ENCODE peak calls at places on chromosomes 12 and 14, in five cellular contexts. P is iPS DF 6.9; B is caudate nucleus; I is skeletal muscle cell; U is stimulated activated CD8-positive, alpha-beta memory T cell treated with anti-CD3 and anti-CD28 coated beads, Interleukin-15, amount 100 ng/mL, for 24 hours. A is an unnamed sample.

GRCh38 chr12:49304161-49304560 is 9.2 kb downstream of the PRPH start:
- DNase-seq in U (no peak), P (no peak), B (no peak), I (peak), A (peak)

GRCh38 chr14:65658202-65658601 is 245.7 kb downstream of the FUT8 start:
- DNase-seq in P (no peak), U (no peak), B (no peak), I (no peak), A (no peak)

GRCh38 chr12:11780521-11781101 is 131.1 kb downstream of the ETV6 start:
- DNase-seq in B (no peak), U (no peak), P (no peak), I (no peak), A (no peak)

GRCh38 chr12:3218150-3218845 is 141.1 kb downstream of the TSPAN9 start:
- DNase-seq in P (no peak), U (no peak), B (peak), I (peak), A (peak)

GRCh38 chr14:23492618-23493272 is 23.2 kb downstream of the NGDN start:
- DNase-seq in I (no peak), U (no peak), P (no peak), B (no peak), A (peak)

GRCh38 chr12:130775953-130776856 is 60.1 kb upstream of the RIMBP2 start:
- DNase-seq in I (peak), P (no peak), U (peak), B (peak), A (peak)

GRCh38 chr12:4589941-4590340 is 27.9 kb downstream of the DYRK4 start:
- DNase-seq in P (no peak), I (no peak), U (no peak), B (no peak), A (peak)

GRCh38 chr14:102390064-102390463 is 27.3 kb downstream of the TECPR2 start:
- DNase-seq in U (no peak), B (no peak), P (no peak), I (no peak), A (no peak)

GRCh38 chr12:105409286-105409685 is 78.8 kb downstream of the C12orf75 start:
- DNase-seq in U (no peak), P (no peak), B (no peak), I (no peak), A (no peak)

GRCh38 chr12:24839268-24839791 is 109.6 kb downstream of the BCAT1 start:
- DNase-seq in B (no peak), I (peak), P (no peak), U (no peak), A (peak)

GRCh38 chr12:9799961-9800360 is 27.3 kb upstream of the KLRF1 start:
- DNase-seq in B (no peak), U (no peak), I (no peak), P (no peak), A (no peak)

GRCh38 chr14:94424371-94424770 is 28.2 kb downstream of the SERPINA11 start:
- DNase-seq in B (no peak), P (no peak), U (no peak), I (no peak), A (no peak)

GRCh38 chr12:46209914-46210834 is 58.7 kb downstream of the SLC38A1 start:
- DNase-seq in B (peak), P (no peak), I (peak), U (no peak), A (no peak)

GRCh38 chr14:55077691-55078151 is 26.3 kb downstream of the MAPK1IP1L start:
- DNase-seq in I (peak), B (no peak), P (no peak), U (no peak), A (no peak)

GRCh38 chr14:50794063-50794645 is 36.8 kb downstream of the NIN start:
- DNase-seq in B (no peak), I (no peak), P (no peak), U (no peak), A (no peak)

GRCh38 chr12:1668833-1669543 is 21.9 kb upstream of the ADIPOR2 start:
- DNase-seq in I (no peak), P (no peak), B (no peak), U (no peak), A (no peak)

GRCh38 chr14:21525571-21525970 is 575 bp downstream of the SALL2 start:
- DNase-seq in U (no peak), P (no peak), I (no peak), B (peak), A (peak)

GRCh38 chr14:69242311-69243224 is 17.4 kb upstream of the GALNT16 start:
- DNase-seq in I (peak), P (no peak), B (peak), U (no peak), A (peak)

GRCh38 chr12:100464529-100464928 is 9.1 kb upstream of the NR1H4 start:
- DNase-seq in B (no peak), I (no peak), U (no peak), P (no peak), A (no peak)